ENCODE peak calls at places on chromosomes 4 and X, in nine cellular contexts. X, D, U, H, N, M, L, Y and Q are unnamed samples.
A peak's percentile ranks its signal among the peaks of the same experiment; 100 is the strongest.

GRCh38 chr4:170087163-170087700 is 2.5 kb downstream of the AADAT start:
- DNase-seq in X (no peak), D (no peak), U (no peak), H (no peak), N (no peak), M (no peak), L (no peak), Y (no peak), Q (no peak)

GRCh38 chr4:48167538-48168263 is 33.7 kb upstream of the TXK start:
- DNase-seq in X (no peak), D (no peak), U (no peak), H (no peak), N (no peak), M (no peak), L (no peak), Y (no peak), Q (no peak)

GRCh38 chr4:2081540-2081939 is 22.4 kb downstream of the NAT8L start:
- DNase-seq in X (no peak), D (no peak), U (no peak), H (no peak), N (no peak), M (no peak), L (no peak), Y (no peak), Q (no peak)

GRCh38 chr4:128812360-128812958 is 3.0 kb downstream of the JADE1 start:
- DNase-seq in X (peak; percentile 55), D (peak; percentile 63), U (no peak), H (peak; percentile 50), N (peak; percentile 34), M (peak; percentile 51), L (no peak), Y (no peak), Q (peak; percentile 38)

GRCh38 chr4:98851806-98852205 is 77.1 kb downstream of the EIF4E start:
- DNase-seq in X (peak; percentile 10), D (no peak), U (no peak), H (no peak), N (no peak), M (no peak), L (no peak), Y (no peak), Q (no peak)

GRCh38 chrX:14902536-14902935 is 29.3 kb downstream of the MOSPD2 start:
- DNase-seq in X (no peak), D (no peak), U (no peak), H (no peak), N (no peak), M (no peak), L (no peak), Y (no peak), Q (no peak)

GRCh38 chr4:100417565-100417964 is 100.3 kb downstream of the EMCN start:
- DNase-seq in X (no peak), D (no peak), U (no peak), H (no peak), N (no peak), M (no peak), L (no peak), Y (no peak), Q (no peak)

GRCh38 chrX:141320801-141321200 is 78.5 kb upstream of the SPANXC start:
- DNase-seq in X (no peak), D (no peak), U (no peak), H (no peak), N (no peak), M (no peak), L (no peak), Y (no peak), Q (no peak)